ENCODE peak calls at places on chromosomes 7 and 10, in six cellular contexts. One of them, this sample, is unnamed.

GRCh38 chr7:16891338-16891737 is 9.6 kb upstream of the AGR3 start:
- DNase-seq in GM10248: peak; percentile 8
- DNase-seq in thoracic aorta: no peak
- DNase-seq in CD8-positive, alpha-beta memory T cell: no peak
- DNase-seq in neural progenitor cell: peak; percentile 44
- DNase-seq in activated naive CD4-positive, alpha-beta T cell treated with anti-CD3 and anti-CD28 coated beads for 36 hours: peak; percentile 21
- DNase-seq in this sample: peak; percentile 75

GRCh38 chr10:29392376-29393021 is 103.6 kb downstream of the LYZL1 start:
- DNase-seq in GM10248: peak; percentile 52
- DNase-seq in thoracic aorta: no peak
- DNase-seq in CD8-positive, alpha-beta memory T cell: no peak
- DNase-seq in neural progenitor cell: peak; percentile 78
- DNase-seq in activated naive CD4-positive, alpha-beta T cell treated with anti-CD3 and anti-CD28 coated beads for 36 hours: peak; percentile 58
- DNase-seq in this sample: peak; percentile 27

GRCh38 chr10:61765176-61766087 is 102.7 kb downstream of the CABCOCO1 start:
- DNase-seq in GM10248: no peak
- DNase-seq in thoracic aorta: no peak
- DNase-seq in CD8-positive, alpha-beta memory T cell: no peak
- DNase-seq in neural progenitor cell: no peak
- DNase-seq in activated naive CD4-positive, alpha-beta T cell treated with anti-CD3 and anti-CD28 coated beads for 36 hours: no peak
- DNase-seq in this sample: no peak

GRCh38 chr10:72276013-72276387 is 2.3 kb downstream of the DDIT4 start:
- DNase-seq in GM10248: no peak
- DNase-seq in thoracic aorta: no peak
- DNase-seq in CD8-positive, alpha-beta memory T cell: no peak
- DNase-seq in neural progenitor cell: no peak
- DNase-seq in activated naive CD4-positive, alpha-beta T cell treated with anti-CD3 and anti-CD28 coated beads for 36 hours: peak; percentile 70
- DNase-seq in this sample: no peak

GRCh38 chr7:23956769-23957556 is 246.9 kb downstream of the STK31 start:
- DNase-seq in GM10248: no peak
- DNase-seq in thoracic aorta: no peak
- DNase-seq in CD8-positive, alpha-beta memory T cell: no peak
- DNase-seq in neural progenitor cell: peak; percentile 75
- DNase-seq in activated naive CD4-positive, alpha-beta T cell treated with anti-CD3 and anti-CD28 coated beads for 36 hours: no peak
- DNase-seq in this sample: peak; percentile 45

GRCh38 chr10:60427709-60428386 is 38.2 kb upstream of the ANK3 start:
- DNase-seq in GM10248: no peak
- DNase-seq in thoracic aorta: no peak
- DNase-seq in CD8-positive, alpha-beta memory T cell: no peak
- DNase-seq in neural progenitor cell: no peak
- DNase-seq in activated naive CD4-positive, alpha-beta T cell treated with anti-CD3 and anti-CD28 coated beads for 36 hours: no peak
- DNase-seq in this sample: no peak

GRCh38 chr7:104272767-104273384 is 55.5 kb upstream of the LHFPL3 start:
- DNase-seq in GM10248: peak; percentile 25
- DNase-seq in thoracic aorta: no peak
- DNase-seq in CD8-positive, alpha-beta memory T cell: no peak
- DNase-seq in neural progenitor cell: no peak
- DNase-seq in activated naive CD4-positive, alpha-beta T cell treated with anti-CD3 and anti-CD28 coated beads for 36 hours: peak; percentile 18
- DNase-seq in this sample: peak; percentile 41

GRCh38 chr10:101218423-101219136 is 10.7 kb downstream of the LBX1 start:
- DNase-seq in GM10248: no peak
- DNase-seq in thoracic aorta: no peak
- DNase-seq in CD8-positive, alpha-beta memory T cell: no peak
- DNase-seq in neural progenitor cell: no peak
- DNase-seq in activated naive CD4-positive, alpha-beta T cell treated with anti-CD3 and anti-CD28 coated beads for 36 hours: no peak
- DNase-seq in this sample: no peak

GRCh38 chr10:117342638-117343037 is 32.6 kb downstream of the PDZD8 start:
- DNase-seq in GM10248: no peak
- DNase-seq in thoracic aorta: no peak
- DNase-seq in CD8-positive, alpha-beta memory T cell: no peak
- DNase-seq in neural progenitor cell: no peak
- DNase-seq in activated naive CD4-positive, alpha-beta T cell treated with anti-CD3 and anti-CD28 coated beads for 36 hours: no peak
- DNase-seq in this sample: peak; percentile 30

GRCh38 chr7:1814089-1814811 is 144.2 kb downstream of the ELFN1 start:
- DNase-seq in GM10248: no peak
- DNase-seq in thoracic aorta: no peak
- DNase-seq in CD8-positive, alpha-beta memory T cell: no peak
- DNase-seq in neural progenitor cell: no peak
- DNase-seq in activated naive CD4-positive, alpha-beta T cell treated with anti-CD3 and anti-CD28 coated beads for 36 hours: no peak
- DNase-seq in this sample: no peak

GRCh38 chr7:77575187-77575586 is 38.1 kb downstream of the PTPN12 start:
- DNase-seq in GM10248: no peak
- DNase-seq in thoracic aorta: no peak
- DNase-seq in CD8-positive, alpha-beta memory T cell: no peak
- DNase-seq in neural progenitor cell: no peak
- DNase-seq in activated naive CD4-positive, alpha-beta T cell treated with anti-CD3 and anti-CD28 coated beads for 36 hours: no peak
- DNase-seq in this sample: no peak

This sample was measured in LHCN-M2.